ENCODE peak calls at places on chromosome 17, in six cellular contexts. R, B, Q, W, Y and Z are unnamed samples.

GRCh38 chr17:2867441-2868424 is 71.5 kb downstream of the RAP1GAP2 start:
- DNase-seq in B (no peak), W (no peak), Q (peak), R (no peak), Y (no peak), Z (no peak)

GRCh38 chr17:13074026-13074425 is 56.2 kb upstream of the ELAC2 start:
- DNase-seq in Q (peak), Y (no peak), W (no peak), B (peak), R (no peak), Z (no peak)

GRCh38 chr17:6903516-6903915 is 72.0 kb upstream of the TEKT1 start:
- DNase-seq in W (no peak), R (no peak), B (no peak), Y (no peak), Q (no peak), Z (no peak)

GRCh38 chr17:69597898-69598692 is 183.6 kb downstream of the MAP2K6 start:
- DNase-seq in Y (no peak), W (no peak), Q (peak), R (no peak), B (no peak), Z (no peak)

GRCh38 chr17:73580311-73580710 is 63.9 kb downstream of the SDK2 start:
- DNase-seq in Q (no peak), Y (no peak), W (no peak), B (no peak), R (no peak), Z (no peak)

GRCh38 chr17:45118691-45119090 is 13.6 kb downstream of the PLCD3 start:
- DNase-seq in B (no peak), Q (no peak), Y (no peak), W (no peak), R (no peak), Z (no peak)

GRCh38 chr17:41909088-41909487 is 9.7 kb downstream of the ACLY start:
- DNase-seq in B (no peak), Q (no peak), R (no peak), W (no peak), Y (no peak), Z (no peak)

GRCh38 chr17:3590231-3590630 is 19.0 kb downstream of the TRPV1 start:
- DNase-seq in Y (no peak), W (no peak), B (no peak), Q (no peak), R (no peak), Z (no peak)

GRCh38 chr17:75849304-75849695 is 5.1 kb upstream of the UNC13D start:
- DNase-seq in Y (no peak), Q (no peak), R (no peak), B (no peak), W (no peak), Z (no peak)

GRCh38 chr17:17497845-17498520 is 1.8 kb upstream of the RASD1 start:
- DNase-seq in R (no peak), W (no peak), Y (no peak), B (no peak), Q (no peak), Z (no peak)

GRCh38 chr17:33888455-33888854 is 366.6 kb upstream of the CCL2 start:
- DNase-seq in Q (no peak), Y (no peak), R (no peak), W (peak), B (no peak), Z (no peak)

GRCh38 chr17:78687125-78687524 is 94.9 kb downstream of the CYTH1 start:
- DNase-seq in W (no peak), R (no peak), Q (no peak), Y (no peak), B (no peak), Z (no peak)

GRCh38 chr17:18208092-18208491 is 17.3 kb upstream of the LLGL1 start:
- DNase-seq in W (no peak), B (no peak), Q (no peak), R (no peak), Y (no peak), Z (no peak)

GRCh38 chr17:69410671-69411070 is 3.8 kb upstream of the MAP2K6 start:
- DNase-seq in Q (no peak), R (no peak), B (no peak), W (no peak), Y (no peak), Z (no peak)

GRCh38 chr17:78868391-78868790 is 27.8 kb upstream of the USP36 start:
- DNase-seq in Y (no peak), W (no peak), B (no peak), Q (no peak), R (no peak), Z (no peak)

GRCh38 chr17:74332763-74333220 is 6.8 kb downstream of the KIF19 start:
- DNase-seq in Y (no peak), Q (no peak), B (no peak), R (no peak), W (no peak), Z (no peak)

GRCh38 chr17:82938486-82939212 is 98.8 kb upstream of the ZNF750 start:
- DNase-seq in R (no peak), Q (no peak), B (no peak), Y (no peak), W (no peak), Z (peak)

GRCh38 chr17:56898874-56899273 is 15.0 kb downstream of the TRIM25 start:
- DNase-seq in Y (no peak), Q (no peak), B (no peak), R (no peak), W (no peak), Z (no peak)

GRCh38 chr17:17380156-17380925 is 77.2 kb downstream of the NT5M start:
- DNase-seq in B (no peak), R (no peak), Y (no peak), Q (no peak), W (no peak), Z (peak)

GRCh38 chr17:40191237-40192208 is 14.3 kb downstream of the RAPGEFL1 start:
- DNase-seq in R (peak), B (peak), Y (peak), Q (peak), W (no peak), Z (no peak)
- TF ChIP-seq CTCF in R (peak), B (peak), Y (peak), Q (peak), W (peak), Z (peak)

GRCh38 chr17:9120471-9120870 is 99.2 kb downstream of the NTN1 start:
- DNase-seq in B (peak), Q (no peak), R (no peak), W (no peak), Y (no peak), Z (peak)

GRCh38 chr17:9110501-9110900 is 89.2 kb downstream of the NTN1 start:
- DNase-seq in W (no peak), Y (no peak), R (no peak), Q (no peak), B (no peak), Z (peak)

GRCh38 chr17:9116861-9117568 is 95.7 kb downstream of the NTN1 start:
- DNase-seq in R (no peak), Q (no peak), W (no peak), B (no peak), Y (no peak), Z (peak)

GRCh38 chr17:9116311-9116820 is 95.1 kb downstream of the NTN1 start:
- DNase-seq in Q (no peak), Y (no peak), B (no peak), W (no peak), R (no peak), Z (no peak)

GRCh38 chr17:9115446-9116265 is 94.3 kb downstream of the NTN1 start:
- DNase-seq in R (peak), W (no peak), B (no peak), Q (peak), Y (peak), Z (peak)
- TF ChIP-seq CTCF in R (no peak), W (no peak), B (no peak), Q (peak), Y (peak), Z (peak)

GRCh38 chr17:30565073-30565935 is 88.1 kb downstream of the GOSR1 start:
- DNase-seq in Y (no peak), B (no peak), R (peak), Q (peak), W (no peak), Z (no peak)
- TF ChIP-seq CTCF in Y (no peak), B (no peak), R (no peak), Q (peak), W (no peak), Z (peak)

GRCh38 chr17:43324205-43324893 is 74.4 kb upstream of the ARL4D start:
- DNase-seq in Y (no peak), B (no peak), Q (no peak), W (no peak), R (no peak), Z (no peak)
- TF ChIP-seq CTCF in Y (peak), B (no peak), Q (no peak), W (peak), R (no peak), Z (peak)

GRCh38 chr17:50697663-50698272 is 9.9 kb downstream of the ANKRD40 start:
- DNase-seq in B (no peak), R (no peak), Y (no peak), W (no peak), Q (no peak), Z (no peak)
- TF ChIP-seq CTCF in B (peak), R (no peak), Y (no peak), W (no peak), Q (no peak), Z (peak)

DNA sequence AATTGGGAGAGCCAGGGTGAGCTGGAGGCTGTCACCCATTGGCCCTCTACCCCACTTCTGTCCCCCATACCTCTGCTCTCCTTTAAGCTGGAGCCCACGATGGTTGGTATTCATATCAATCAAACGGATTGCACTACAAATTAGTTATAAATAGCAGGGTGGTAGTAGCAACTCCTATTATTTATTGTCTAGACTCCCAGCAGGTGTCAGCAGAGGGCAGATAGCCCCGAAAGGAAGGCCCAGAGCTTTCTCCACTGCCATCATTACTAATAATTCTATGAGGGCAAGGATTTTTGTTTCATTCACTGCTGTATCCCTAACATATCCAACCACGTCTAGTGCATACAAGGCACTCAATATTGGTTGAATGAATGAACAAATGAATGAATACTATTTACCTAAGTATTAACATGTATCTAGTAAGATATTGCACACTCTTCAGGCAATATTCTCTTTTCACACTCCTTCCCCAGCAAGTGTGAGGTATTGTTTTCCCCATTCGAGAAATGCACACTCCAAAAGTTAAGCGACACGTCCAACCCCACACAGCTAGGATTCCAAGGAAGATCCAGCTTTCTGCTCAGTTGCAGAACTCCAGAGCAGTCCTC is 6.3 kb downstream of the C17orf50 start:
- DNase-seq in W (no peak), B (no peak), Q (peak), Y (no peak), R (no peak), Z (no peak)
- TF ChIP-seq CTCF in W (peak), B (peak), Q (peak), Y (peak), R (peak), Z (peak)

GRCh38 chr17:64291268-64291851 is 28.3 kb upstream of the TEX2 start:
- DNase-seq in Q (no peak), Y (no peak), R (no peak), B (no peak), W (no peak), Z (no peak)
- TF ChIP-seq CTCF in Q (peak), Y (no peak), R (no peak), B (peak), W (peak), Z (peak)

GRCh38 chr17:81815646-81815985 is 11.7 kb downstream of the GCGR start:
- DNase-seq in R (no peak), Q (no peak), Y (no peak), B (no peak), W (no peak), Z (no peak)
- TF ChIP-seq CTCF in R (no peak), Q (no peak), Y (no peak), B (no peak), W (no peak), Z (no peak)